ENCODE peak calls at places on chromosomes 4 and X, in eight cellular contexts. One of them, this sample, is unnamed.

GRCh38 chr4:146095867-146096266 is 79.7 kb upstream of the LSM6 start:
- DNase-seq in adipocyte: no peak
- DNase-seq in stromal cell of bone marrow: no peak
- DNase-seq in NCI-H1417: no peak
- DNase-seq in brain microvascular endothelial cell: no peak
- DNase-seq in NCI-H1092: no peak
- DNase-seq in naive thymus-derived CD8-positive, alpha-beta T cell: no peak
- DNase-seq in stimulated activated CD4-positive, alpha-beta T cell treated with anti-CD3 and anti-CD28 coated beads, Interleukin-4, amount 100 ng/mL, for 48 hours: no peak
- DNase-seq in this sample: no peak

GRCh38 chrX:25427873-25428555 is 412.2 kb upstream of the ARX start:
- DNase-seq in NCI-H1417: no peak
- DNase-seq in stimulated activated CD4-positive, alpha-beta T cell treated with anti-CD3 and anti-CD28 coated beads, Interleukin-4, amount 100 ng/mL, for 48 hours: no peak
- DNase-seq in naive thymus-derived CD8-positive, alpha-beta T cell: no peak
- DNase-seq in adipocyte: no peak
- DNase-seq in brain microvascular endothelial cell: no peak
- DNase-seq in stromal cell of bone marrow: no peak
- DNase-seq in NCI-H1092: no peak
- DNase-seq in this sample: no peak

GRCh38 chr4:18106620-18107019 is 85.1 kb upstream of the LCORL start:
- DNase-seq in NCI-H1417: no peak
- DNase-seq in naive thymus-derived CD8-positive, alpha-beta T cell: no peak
- DNase-seq in stimulated activated CD4-positive, alpha-beta T cell treated with anti-CD3 and anti-CD28 coated beads, Interleukin-4, amount 100 ng/mL, for 48 hours: no peak
- DNase-seq in brain microvascular endothelial cell: no peak
- DNase-seq in stromal cell of bone marrow: no peak
- DNase-seq in adipocyte: no peak
- DNase-seq in NCI-H1092: no peak
- DNase-seq in this sample: no peak

GRCh38 chrX:15072880-15073279 is 197.0 kb downstream of the ASB9 start:
- DNase-seq in NCI-H1092: no peak
- DNase-seq in adipocyte: no peak
- DNase-seq in naive thymus-derived CD8-positive, alpha-beta T cell: no peak
- DNase-seq in stimulated activated CD4-positive, alpha-beta T cell treated with anti-CD3 and anti-CD28 coated beads, Interleukin-4, amount 100 ng/mL, for 48 hours: no peak
- DNase-seq in brain microvascular endothelial cell: no peak
- DNase-seq in NCI-H1417: no peak
- DNase-seq in stromal cell of bone marrow: no peak
- DNase-seq in this sample: no peak

GRCh38 chr4:111778543-111778942 is 366.7 kb upstream of the FAM241A start:
- DNase-seq in NCI-H1417: no peak
- DNase-seq in naive thymus-derived CD8-positive, alpha-beta T cell: no peak
- DNase-seq in stimulated activated CD4-positive, alpha-beta T cell treated with anti-CD3 and anti-CD28 coated beads, Interleukin-4, amount 100 ng/mL, for 48 hours: no peak
- DNase-seq in brain microvascular endothelial cell: no peak
- DNase-seq in NCI-H1092: no peak
- DNase-seq in stromal cell of bone marrow: no peak
- DNase-seq in adipocyte: peak; percentile 41
- DNase-seq in this sample: peak; percentile 29

GRCh38 chr4:109155682-109156243 is 146.7 kb downstream of the COL25A1 start:
- DNase-seq in stromal cell of bone marrow: peak; percentile 31
- DNase-seq in naive thymus-derived CD8-positive, alpha-beta T cell: no peak
- DNase-seq in NCI-H1417: peak; percentile 61
- DNase-seq in NCI-H1092: no peak
- DNase-seq in stimulated activated CD4-positive, alpha-beta T cell treated with anti-CD3 and anti-CD28 coated beads, Interleukin-4, amount 100 ng/mL, for 48 hours: no peak
- DNase-seq in adipocyte: peak; percentile 11
- DNase-seq in brain microvascular endothelial cell: no peak
- DNase-seq in this sample: no peak

GRCh38 chrX:136828830-136829229 is 48.1 kb upstream of the ARHGEF6 start:
- DNase-seq in stromal cell of bone marrow: no peak
- DNase-seq in stimulated activated CD4-positive, alpha-beta T cell treated with anti-CD3 and anti-CD28 coated beads, Interleukin-4, amount 100 ng/mL, for 48 hours: no peak
- DNase-seq in adipocyte: no peak
- DNase-seq in NCI-H1092: no peak
- DNase-seq in naive thymus-derived CD8-positive, alpha-beta T cell: no peak
- DNase-seq in brain microvascular endothelial cell: no peak
- DNase-seq in NCI-H1417: no peak
- DNase-seq in this sample: no peak

GRCh38 chrX:1809581-1809980 is 194.7 kb downstream of the ASMT start:
- DNase-seq in NCI-H1092: no peak
- DNase-seq in adipocyte: no peak
- DNase-seq in stromal cell of bone marrow: no peak
- DNase-seq in brain microvascular endothelial cell: no peak
- DNase-seq in naive thymus-derived CD8-positive, alpha-beta T cell: no peak
- DNase-seq in stimulated activated CD4-positive, alpha-beta T cell treated with anti-CD3 and anti-CD28 coated beads, Interleukin-4, amount 100 ng/mL, for 48 hours: no peak
- DNase-seq in NCI-H1417: no peak
- DNase-seq in this sample: no peak

GRCh38 chrX:19721726-19722370 is 165.6 kb downstream of the SH3KBP1 start:
- DNase-seq in stromal cell of bone marrow: peak; percentile 6
- DNase-seq in brain microvascular endothelial cell: no peak
- DNase-seq in adipocyte: no peak
- DNase-seq in NCI-H1417: no peak
- DNase-seq in NCI-H1092: no peak
- DNase-seq in stimulated activated CD4-positive, alpha-beta T cell treated with anti-CD3 and anti-CD28 coated beads, Interleukin-4, amount 100 ng/mL, for 48 hours: no peak
- DNase-seq in naive thymus-derived CD8-positive, alpha-beta T cell: no peak
- DNase-seq in this sample: peak; percentile 12

GRCh38 chrX:22389544-22390243 is 117.0 kb downstream of the CBLL2 start:
- DNase-seq in NCI-H1417: no peak
- DNase-seq in stromal cell of bone marrow: peak; percentile 72
- DNase-seq in stimulated activated CD4-positive, alpha-beta T cell treated with anti-CD3 and anti-CD28 coated beads, Interleukin-4, amount 100 ng/mL, for 48 hours: no peak
- DNase-seq in adipocyte: peak; percentile 60
- DNase-seq in brain microvascular endothelial cell: peak; percentile 75
- DNase-seq in naive thymus-derived CD8-positive, alpha-beta T cell: no peak
- DNase-seq in NCI-H1092: peak; percentile 14
- DNase-seq in this sample: peak; percentile 31

GRCh38 chr4:70382691-70383181 is at the start of gene SMR3B:
- DNase-seq in brain microvascular endothelial cell: no peak
- DNase-seq in stromal cell of bone marrow: no peak
- DNase-seq in NCI-H1417: no peak
- DNase-seq in NCI-H1092: no peak
- DNase-seq in stimulated activated CD4-positive, alpha-beta T cell treated with anti-CD3 and anti-CD28 coated beads, Interleukin-4, amount 100 ng/mL, for 48 hours: no peak
- DNase-seq in adipocyte: no peak
- DNase-seq in naive thymus-derived CD8-positive, alpha-beta T cell: no peak
- DNase-seq in this sample: no peak

GRCh38 chr4:88757067-88757466 is 59.4 kb upstream of the NAP1L5 start:
- DNase-seq in brain microvascular endothelial cell: no peak
- DNase-seq in naive thymus-derived CD8-positive, alpha-beta T cell: no peak
- DNase-seq in stromal cell of bone marrow: no peak
- DNase-seq in NCI-H1417: no peak
- DNase-seq in NCI-H1092: no peak
- DNase-seq in stimulated activated CD4-positive, alpha-beta T cell treated with anti-CD3 and anti-CD28 coated beads, Interleukin-4, amount 100 ng/mL, for 48 hours: no peak
- DNase-seq in adipocyte: no peak
- DNase-seq in this sample: no peak

GRCh38 chrX:71400710-71401109 is 34.6 kb downstream of the TAF1 start:
- DNase-seq in NCI-H1092: no peak
- DNase-seq in brain microvascular endothelial cell: no peak
- DNase-seq in naive thymus-derived CD8-positive, alpha-beta T cell: no peak
- DNase-seq in adipocyte: no peak
- DNase-seq in stromal cell of bone marrow: no peak
- DNase-seq in stimulated activated CD4-positive, alpha-beta T cell treated with anti-CD3 and anti-CD28 coated beads, Interleukin-4, amount 100 ng/mL, for 48 hours: no peak
- DNase-seq in NCI-H1417: no peak
- DNase-seq in this sample: no peak

GRCh38 chrX:87403551-87403950 is 114.1 kb upstream of the KLHL4 start:
- DNase-seq in NCI-H1092: no peak
- DNase-seq in stromal cell of bone marrow: no peak
- DNase-seq in stimulated activated CD4-positive, alpha-beta T cell treated with anti-CD3 and anti-CD28 coated beads, Interleukin-4, amount 100 ng/mL, for 48 hours: no peak
- DNase-seq in brain microvascular endothelial cell: no peak
- DNase-seq in adipocyte: no peak
- DNase-seq in NCI-H1417: no peak
- DNase-seq in naive thymus-derived CD8-positive, alpha-beta T cell: no peak
- DNase-seq in this sample: no peak

GRCh38 chrX:21926527-21927278 is 13.8 kb upstream of the SMS start:
- DNase-seq in brain microvascular endothelial cell: peak; percentile 90
- DNase-seq in NCI-H1417: no peak
- DNase-seq in stimulated activated CD4-positive, alpha-beta T cell treated with anti-CD3 and anti-CD28 coated beads, Interleukin-4, amount 100 ng/mL, for 48 hours: no peak
- DNase-seq in NCI-H1092: no peak
- DNase-seq in naive thymus-derived CD8-positive, alpha-beta T cell: no peak
- DNase-seq in stromal cell of bone marrow: peak; percentile 81
- DNase-seq in adipocyte: peak; percentile 88
- DNase-seq in this sample: peak; percentile 57

GRCh38 chr4:173025131-173025530 is 143.5 kb upstream of the GALNT7 start:
- DNase-seq in brain microvascular endothelial cell: peak; percentile 87
- DNase-seq in stimulated activated CD4-positive, alpha-beta T cell treated with anti-CD3 and anti-CD28 coated beads, Interleukin-4, amount 100 ng/mL, for 48 hours: no peak
- DNase-seq in NCI-H1417: peak; percentile 58
- DNase-seq in NCI-H1092: peak; percentile 79
- DNase-seq in naive thymus-derived CD8-positive, alpha-beta T cell: peak; percentile 24
- DNase-seq in adipocyte: peak; percentile 91
- DNase-seq in stromal cell of bone marrow: peak; percentile 63
- DNase-seq in this sample: peak; percentile 66

GRCh38 chrX:112211459-112211858 is 128.9 kb upstream of the TRPC5 start:
- DNase-seq in brain microvascular endothelial cell: no peak
- DNase-seq in stromal cell of bone marrow: peak; percentile 18
- DNase-seq in adipocyte: peak; percentile 8
- DNase-seq in NCI-H1092: no peak
- DNase-seq in naive thymus-derived CD8-positive, alpha-beta T cell: no peak
- DNase-seq in NCI-H1417: no peak
- DNase-seq in stimulated activated CD4-positive, alpha-beta T cell treated with anti-CD3 and anti-CD28 coated beads, Interleukin-4, amount 100 ng/mL, for 48 hours: no peak
- DNase-seq in this sample: peak; percentile 54

GRCh38 chr4:150782921-150783320 is 201.0 kb downstream of the MAB21L2 start:
- DNase-seq in stromal cell of bone marrow: no peak
- DNase-seq in adipocyte: peak; percentile 39
- DNase-seq in NCI-H1092: no peak
- DNase-seq in stimulated activated CD4-positive, alpha-beta T cell treated with anti-CD3 and anti-CD28 coated beads, Interleukin-4, amount 100 ng/mL, for 48 hours: no peak
- DNase-seq in brain microvascular endothelial cell: no peak
- DNase-seq in NCI-H1417: no peak
- DNase-seq in naive thymus-derived CD8-positive, alpha-beta T cell: no peak
- DNase-seq in this sample: no peak

GRCh38 chr4:146522862-146523205 is 1.1 kb upstream of the SLC10A7 start:
- DNase-seq in NCI-H1092: no peak
- DNase-seq in NCI-H1417: no peak
- DNase-seq in stimulated activated CD4-positive, alpha-beta T cell treated with anti-CD3 and anti-CD28 coated beads, Interleukin-4, amount 100 ng/mL, for 48 hours: no peak
- DNase-seq in stromal cell of bone marrow: no peak
- DNase-seq in naive thymus-derived CD8-positive, alpha-beta T cell: no peak
- DNase-seq in brain microvascular endothelial cell: no peak
- DNase-seq in adipocyte: no peak
- DNase-seq in this sample: no peak